ENCODE peak calls at places on chromosomes 2 and 18, in ten cellular contexts. W, P, Q, B, M, A, L, X, G and J are unnamed samples.

GRCh38 chr18:24544141-24544498 is 83.7 kb downstream of the HRH4 start:
- DNase-seq in W (peak; percentile 42), P (no peak), Q (peak; percentile 39), B (no peak), M (no peak), A (peak; percentile 22), L (no peak), X (peak; percentile 11), G (no peak), J (no peak)

GRCh38 chr2:133566967-133567645 is 1.2 kb downstream of the NCKAP5 start:
- DNase-seq in W (peak; percentile 72), P (no peak), Q (no peak), B (peak; percentile 59), M (peak; percentile 44), A (no peak), L (no peak), X (no peak), G (peak; percentile 35), J (peak; percentile 79)

GRCh38 chr2:60072609-60073008 is 480.8 kb downstream of the BCL11A start:
- DNase-seq in W (no peak), P (no peak), Q (no peak), B (no peak), M (no peak), A (no peak), L (no peak), X (no peak), G (no peak), J (no peak)

GRCh38 chr18:62751341-62751821 is 36.0 kb downstream of the PHLPP1 start:
- DNase-seq in W (peak; percentile 71), P (no peak), Q (no peak), B (no peak), M (no peak), A (no peak), L (no peak), X (no peak), G (no peak), J (no peak)

GRCh38 chr2:233976690-233977294 is 59.6 kb downstream of the TRPM8 start:
- DNase-seq in W (peak; percentile 57), P (no peak), Q (peak; percentile 68), B (no peak), M (no peak), A (peak; percentile 62), L (no peak), X (peak; percentile 64), G (no peak), J (no peak)

GRCh38 chr2:25116956-25117355 is 51.4 kb downstream of the POMC start:
- DNase-seq in W (no peak), P (no peak), Q (no peak), B (no peak), M (no peak), A (no peak), L (no peak), X (no peak), G (no peak), J (no peak)

GRCh38 chr2:8886876-8887275 is 49.5 kb upstream of the KIDINS220 start:
- DNase-seq in W (no peak), P (no peak), Q (no peak), B (no peak), M (no peak), A (no peak), L (no peak), X (no peak), G (no peak), J (no peak)

GRCh38 chr2:160429248-160430000 is 64.2 kb downstream of the RBMS1 start:
- DNase-seq in W (peak; percentile 77), P (no peak), Q (no peak), B (no peak), M (no peak), A (peak; percentile 56), L (no peak), X (no peak), G (no peak), J (no peak)

DNA sequence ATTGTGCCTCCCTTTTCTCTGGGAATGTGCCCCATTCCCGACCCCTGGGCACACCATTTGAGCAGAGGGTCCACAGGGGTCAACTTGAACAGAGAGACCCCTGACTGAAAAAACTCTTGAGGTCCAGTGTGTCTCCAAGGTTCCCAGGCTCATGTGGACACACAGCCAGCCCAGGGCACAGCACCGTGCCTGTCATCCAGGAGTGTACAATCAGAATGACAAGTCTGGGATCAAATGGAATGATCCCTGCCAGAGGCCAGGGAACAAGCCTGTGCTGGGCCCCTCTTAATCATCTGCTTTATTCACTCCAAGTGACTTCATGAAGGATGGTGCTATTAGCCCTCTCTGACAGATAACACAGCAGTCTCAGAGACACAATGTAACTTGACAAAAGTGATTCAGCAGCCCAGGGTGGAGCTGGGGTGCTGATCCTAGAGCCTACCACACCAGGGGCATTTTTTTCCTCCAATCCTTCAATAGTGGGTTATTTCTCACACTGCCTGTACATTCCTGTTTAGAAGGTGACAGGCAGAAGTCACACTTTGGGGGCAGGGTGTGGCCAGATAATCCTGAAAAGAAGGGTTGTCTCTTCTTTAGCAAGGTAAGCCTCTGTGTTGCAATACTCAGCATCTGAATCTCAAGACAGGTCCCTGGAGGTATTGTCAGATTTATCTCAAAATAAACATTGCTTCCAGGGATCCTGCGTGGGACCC is 84.0 kb upstream of the TMEM200C start:
- DNase-seq in W (no peak), P (no peak), Q (no peak), B (no peak), M (no peak), A (no peak), L (no peak), X (no peak), G (no peak), J (no peak)
- H3K27ac ChIP-seq in W (no peak overlapping the region), P (no peak overlapping the region), Q (no peak overlapping the region), B (no peak overlapping the region), M (no peak overlapping the region), A (no peak overlapping the region), L (no peak overlapping the region), X (no peak overlapping the region), G (no peak overlapping the region), J (no peak overlapping the region)

GRCh38 chr18:75248426-75249191 is 38.0 kb downstream of the TSHZ1 start:
- DNase-seq in W (no peak), P (no peak), Q (no peak), B (no peak), M (no peak), A (no peak), L (no peak), X (no peak), G (no peak), J (peak; percentile 74)

GRCh38 chr18:75249192-75249551 is 38.6 kb downstream of the TSHZ1 start:
- DNase-seq in W (no peak), P (no peak), Q (no peak), B (no peak), M (no peak), A (no peak), L (no peak), X (no peak), G (no peak), J (no peak)

GRCh38 chr18:75250471-75250821 is 39.8 kb downstream of the TSHZ1 start:
- DNase-seq in W (no peak), P (no peak), Q (no peak), B (no peak), M (no peak), A (no peak), L (no peak), X (no peak), G (no peak), J (peak; percentile 78)

GRCh38 chr18:75251466-75251865 is 40.9 kb downstream of the TSHZ1 start:
- DNase-seq in W (peak; percentile 88), P (no peak), Q (no peak), B (no peak), M (no peak), A (no peak), L (no peak), X (no peak), G (no peak), J (no peak)

DNA sequence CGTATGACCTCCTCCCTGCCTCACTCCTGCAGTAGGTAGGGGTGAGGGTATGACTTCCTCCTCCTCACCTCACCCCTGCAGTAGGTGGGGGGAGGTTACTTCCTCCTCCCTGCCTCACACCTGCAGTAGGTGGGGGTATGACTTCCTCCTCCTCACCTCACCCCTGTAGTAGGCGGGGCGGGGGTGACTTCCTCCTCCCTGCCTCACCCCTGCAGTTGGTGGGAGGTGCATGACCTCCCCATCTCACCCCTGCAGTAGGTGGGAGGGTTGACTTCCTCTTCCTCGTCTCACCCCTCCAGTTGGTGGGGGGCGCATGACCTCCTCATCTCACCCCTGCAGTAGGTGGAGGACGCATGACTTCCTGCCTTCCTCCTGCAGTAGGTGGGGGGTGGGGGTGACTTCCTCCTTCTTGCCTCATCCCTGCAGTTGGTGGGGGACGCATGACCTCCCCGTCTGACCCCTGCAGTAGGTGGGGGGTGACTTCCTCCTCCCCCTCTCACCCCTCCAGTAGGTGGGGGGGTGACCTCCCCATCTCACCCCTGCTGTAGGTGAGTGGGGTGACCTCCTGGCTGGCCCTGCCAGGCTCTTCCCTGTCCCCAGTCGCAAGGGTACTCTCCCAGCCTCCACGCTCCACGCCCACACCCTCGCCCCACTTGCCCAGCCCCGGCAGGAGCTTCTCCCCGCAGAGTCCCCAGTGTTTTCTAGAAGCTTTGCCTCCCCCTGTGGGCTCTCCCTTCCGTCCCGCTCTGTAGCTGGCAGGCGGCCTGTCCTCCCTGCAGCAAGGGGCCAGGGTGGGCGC is 39.3 kb downstream of the TSHZ1 start:
- DNase-seq in W (no peak), P (no peak), Q (no peak), B (no peak), M (no peak), A (no peak), L (no peak), X (no peak), G (no peak), J (no peak)
- H3K27ac ChIP-seq in W (no peak overlapping the region), P (peak overlapping the region; percentile 37), Q (no peak overlapping the region), B (peak overlapping the region; percentile 85), M (no peak overlapping the region), A (no peak overlapping the region), L (peak overlapping the region; percentile 47), X (no peak overlapping the region), G (no peak overlapping the region), J (no peak overlapping the region)

GRCh38 chr2:42230891-42231290 is 61.7 kb downstream of the EML4 start:
- DNase-seq in W (no peak), P (no peak), Q (no peak), B (no peak), M (no peak), A (no peak), L (no peak), X (no peak), G (no peak), J (no peak)

GRCh38 chr2:42232024-42232423 is 62.9 kb downstream of the EML4 start:
- DNase-seq in W (no peak), P (no peak), Q (no peak), B (no peak), M (no peak), A (no peak), L (no peak), X (no peak), G (no peak), J (no peak)

GRCh38 chr2:42228101-42228500 is 58.9 kb downstream of the EML4 start:
- DNase-seq in W (no peak), P (no peak), Q (no peak), B (no peak), M (no peak), A (no peak), L (no peak), X (no peak), G (no peak), J (no peak)

GRCh38 chr2:42227491-42227890 is 58.3 kb downstream of the EML4 start:
- DNase-seq in W (no peak), P (no peak), Q (no peak), B (no peak), M (no peak), A (no peak), L (no peak), X (no peak), G (no peak), J (no peak)

DNA sequence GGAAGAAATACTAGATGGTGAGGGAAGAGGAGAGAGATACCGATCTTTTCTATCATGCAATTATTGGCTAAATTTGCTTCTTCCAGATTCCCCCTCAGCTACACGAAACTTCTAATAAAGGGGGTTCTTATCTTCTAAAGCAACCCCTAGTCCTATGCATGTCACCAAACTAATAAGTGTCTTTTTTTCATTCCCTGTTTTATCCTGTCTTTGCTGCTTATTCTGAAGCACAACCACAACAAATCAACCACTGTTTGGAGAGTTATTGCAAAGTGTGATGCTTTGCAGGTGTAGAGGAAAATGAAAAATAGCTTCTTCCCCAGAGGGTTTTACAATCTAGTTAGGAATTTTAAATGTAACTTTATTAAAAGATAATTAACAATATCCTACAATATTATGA is 60.8 kb downstream of the EML4 start:
- DNase-seq in W (no peak), P (no peak), Q (no peak), B (no peak), M (no peak), A (no peak), L (no peak), X (no peak), G (no peak), J (no peak)
- H3K27ac ChIP-seq in W (no peak overlapping the region), P (no peak overlapping the region), Q (no peak overlapping the region), B (no peak overlapping the region), M (no peak overlapping the region), A (no peak overlapping the region), L (no peak overlapping the region), X (no peak overlapping the region), G (no peak overlapping the region), J (no peak overlapping the region)

DNA sequence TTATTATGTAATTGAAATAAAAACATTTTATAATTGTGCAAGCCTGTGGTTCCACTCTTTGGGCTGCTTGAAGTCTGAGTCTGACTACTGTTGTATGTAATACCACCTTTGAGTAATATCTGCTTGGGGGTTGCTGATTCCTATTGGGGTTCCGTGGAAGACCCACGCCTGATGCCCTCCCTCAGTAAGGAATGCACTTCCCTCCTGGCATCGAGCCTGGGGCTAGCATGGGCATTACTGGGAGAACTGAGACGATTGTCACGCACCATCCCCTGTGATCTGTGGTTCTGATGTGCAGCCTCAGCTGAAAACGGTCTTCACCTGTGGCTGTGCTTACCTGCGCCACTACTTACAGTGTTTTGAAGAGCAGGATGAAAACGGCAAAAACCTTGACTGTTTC is 32.7 kb upstream of the RBM44 start:
- DNase-seq in W (no peak), P (no peak), Q (no peak), B (no peak), M (no peak), A (no peak), L (no peak), X (no peak), G (no peak), J (no peak)
- H3K27ac ChIP-seq in W (no peak overlapping the region), P (no peak overlapping the region), Q (no peak overlapping the region), B (peak overlapping the region; percentile 56), M (no peak overlapping the region), A (no peak overlapping the region), L (no peak overlapping the region), X (no peak overlapping the region), G (no peak overlapping the region), J (no peak overlapping the region)